ENCODE peak calls at places on chromosomes 2 and 18, in five cellular contexts. One of them, this sample, is unnamed.

GRCh38 chr2:42788478-42788793 is 3.9 kb downstream of the HAAO start:
- DNase-seq in IMR-90: no peak
- DNase-seq in fibroblast of lung: no peak
- DNase-seq in H9: no peak
- DNase-seq in kidney: no peak
- DNase-seq in this sample: no peak

GRCh38 chr2:206521115-206521514 is 77.8 kb downstream of the ADAM23 start:
- DNase-seq in kidney: no peak
- DNase-seq in IMR-90: no peak
- DNase-seq in fibroblast of lung: no peak
- DNase-seq in H9: no peak
- DNase-seq in this sample: no peak

GRCh38 chr2:170885130-170885791 is 43.8 kb upstream of the GORASP2 start:
- DNase-seq in fibroblast of lung: no peak
- DNase-seq in H9: no peak
- DNase-seq in IMR-90: no peak
- DNase-seq in kidney: no peak
- DNase-seq in this sample: peak; percentile 45

GRCh38 chr2:205683991-205684390 is 1.7 kb downstream of the NRP2 start:
- DNase-seq in IMR-90: no peak
- DNase-seq in H9: no peak
- DNase-seq in fibroblast of lung: no peak
- DNase-seq in kidney: no peak
- DNase-seq in this sample: no peak

GRCh38 chr2:12167525-12168317 is 421.3 kb downstream of the LPIN1 start:
- DNase-seq in H9: peak; percentile 54
- DNase-seq in kidney: no peak
- DNase-seq in IMR-90: no peak
- DNase-seq in fibroblast of lung: no peak
- DNase-seq in this sample: no peak

GRCh38 chr2:156541706-156542105 is 105.5 kb downstream of the GPD2 start:
- DNase-seq in H9: no peak
- DNase-seq in IMR-90: peak; percentile 11
- DNase-seq in fibroblast of lung: peak; percentile 16
- DNase-seq in kidney: no peak
- DNase-seq in this sample: no peak

GRCh38 chr18:12023375-12023774 is 42.1 kb downstream of the IMPA2 start:
- DNase-seq in H9: no peak
- DNase-seq in fibroblast of lung: no peak
- DNase-seq in IMR-90: no peak
- DNase-seq in kidney: no peak
- DNase-seq in this sample: peak; percentile 76

GRCh38 chr2:59012234-59012633 is 771.1 kb upstream of the FANCL start:
- DNase-seq in IMR-90: no peak
- DNase-seq in H9: no peak
- DNase-seq in fibroblast of lung: no peak
- DNase-seq in kidney: no peak
- DNase-seq in this sample: no peak

GRCh38 chr2:239400000-239400831 is 604 bp downstream of the HDAC4 start:
- DNase-seq in kidney: peak; percentile 74
- DNase-seq in IMR-90: peak; percentile 36
- DNase-seq in fibroblast of lung: peak; percentile 68
- DNase-seq in H9: peak; percentile 23
- DNase-seq in this sample: no peak

GRCh38 chr2:127324635-127325034 is 30.7 kb upstream of the ERCC3 start:
- DNase-seq in kidney: no peak
- DNase-seq in H9: no peak
- DNase-seq in fibroblast of lung: peak; percentile 77
- DNase-seq in IMR-90: peak; percentile 68
- DNase-seq in this sample: peak; percentile 8

GRCh38 chr18:74645717-74646116 is 48.0 kb downstream of the ZNF407 start:
- DNase-seq in IMR-90: peak; percentile 56
- DNase-seq in kidney: no peak
- DNase-seq in fibroblast of lung: peak; percentile 41
- DNase-seq in H9: no peak
- DNase-seq in this sample: peak; percentile 5

GRCh38 chr18:9380101-9380500 is 45.5 kb downstream of the TWSG1 start:
- DNase-seq in IMR-90: peak; percentile 48
- DNase-seq in fibroblast of lung: peak; percentile 79
- DNase-seq in kidney: no peak
- DNase-seq in H9: no peak
- DNase-seq in this sample: no peak

GRCh38 chr18:41752826-41753225 is 202.2 kb upstream of the PIK3C3 start:
- DNase-seq in kidney: no peak
- DNase-seq in IMR-90: no peak
- DNase-seq in H9: no peak
- DNase-seq in fibroblast of lung: no peak
- DNase-seq in this sample: no peak

GRCh38 chr2:8885449-8886196 is 48.2 kb upstream of the KIDINS220 start:
- DNase-seq in H9: no peak
- DNase-seq in kidney: no peak
- DNase-seq in fibroblast of lung: no peak
- DNase-seq in IMR-90: no peak
- DNase-seq in this sample: no peak

GRCh38 chr2:85385746-85386145 is 24.4 kb downstream of the CAPG start:
- DNase-seq in kidney: no peak
- DNase-seq in IMR-90: no peak
- DNase-seq in H9: no peak
- DNase-seq in fibroblast of lung: no peak
- DNase-seq in this sample: no peak

GRCh38 chr2:85380048-85380447 is 25.5 kb downstream of the ELMOD3 start:
- DNase-seq in kidney: no peak
- DNase-seq in fibroblast of lung: no peak
- DNase-seq in IMR-90: no peak
- DNase-seq in H9: no peak
- DNase-seq in this sample: no peak

GRCh38 chr2:85387754-85388153 is 22.4 kb downstream of the CAPG start:
- DNase-seq in H9: no peak
- DNase-seq in IMR-90: no peak
- DNase-seq in fibroblast of lung: no peak
- DNase-seq in kidney: no peak
- DNase-seq in this sample: no peak

GRCh38 chr2:85389139-85389538 is 21.0 kb downstream of the CAPG start:
- DNase-seq in fibroblast of lung: no peak
- DNase-seq in IMR-90: no peak
- DNase-seq in H9: no peak
- DNase-seq in kidney: no peak
- DNase-seq in this sample: no peak

DNA sequence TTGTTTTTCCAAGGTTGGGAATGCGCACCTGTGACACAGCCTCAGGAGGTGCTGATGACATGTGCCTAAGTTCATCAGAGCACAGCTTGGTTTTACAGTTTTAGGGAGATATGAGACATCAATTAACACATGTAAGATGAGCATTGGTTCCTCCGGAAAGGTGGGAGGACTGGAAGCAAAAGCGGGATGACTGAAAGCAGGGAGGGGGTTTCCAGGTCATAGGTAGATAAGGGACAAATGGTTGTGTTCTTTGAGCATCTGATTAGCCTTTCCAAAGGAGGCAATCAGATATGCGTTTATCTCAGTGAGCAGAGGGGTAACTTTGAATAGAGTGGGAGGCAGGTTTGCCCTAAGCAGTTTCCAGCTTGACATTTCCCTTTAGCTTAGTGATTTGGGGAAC is 26.3 kb downstream of the CAPG start:
- DNase-seq in H9: no peak
- DNase-seq in kidney: no peak
- DNase-seq in IMR-90: no peak
- DNase-seq in fibroblast of lung: no peak
- DNase-seq in this sample: no peak
- H3K9ac ChIP-seq in H9: no peak overlapping the region
- H3K9ac ChIP-seq in kidney: no peak overlapping the region
- H3K9ac ChIP-seq in IMR-90: no peak overlapping the region
- H3K9ac ChIP-seq in fibroblast of lung: no peak overlapping the region
- H3K9ac ChIP-seq in this sample: no peak overlapping the region

GRCh38 chr2:203689424-203690109 is 16.9 kb upstream of the CD28 start:
- DNase-seq in IMR-90: no peak
- DNase-seq in fibroblast of lung: no peak
- DNase-seq in H9: no peak
- DNase-seq in kidney: no peak
- DNase-seq in this sample: no peak

GRCh38 chr2:203691149-203691548 is 15.3 kb upstream of the CD28 start:
- DNase-seq in IMR-90: no peak
- DNase-seq in H9: no peak
- DNase-seq in fibroblast of lung: no peak
- DNase-seq in kidney: no peak
- DNase-seq in this sample: no peak

GRCh38 chr2:203687161-203687560 is 19.3 kb upstream of the CD28 start:
- DNase-seq in fibroblast of lung: no peak
- DNase-seq in H9: no peak
- DNase-seq in kidney: no peak
- DNase-seq in IMR-90: peak; percentile 31
- DNase-seq in this sample: peak; percentile 88

GRCh38 chr2:203690110-203691047 is 16.1 kb upstream of the CD28 start:
- DNase-seq in IMR-90: peak; percentile 38
- DNase-seq in H9: no peak
- DNase-seq in kidney: no peak
- DNase-seq in fibroblast of lung: no peak
- DNase-seq in this sample: no peak

DNA sequence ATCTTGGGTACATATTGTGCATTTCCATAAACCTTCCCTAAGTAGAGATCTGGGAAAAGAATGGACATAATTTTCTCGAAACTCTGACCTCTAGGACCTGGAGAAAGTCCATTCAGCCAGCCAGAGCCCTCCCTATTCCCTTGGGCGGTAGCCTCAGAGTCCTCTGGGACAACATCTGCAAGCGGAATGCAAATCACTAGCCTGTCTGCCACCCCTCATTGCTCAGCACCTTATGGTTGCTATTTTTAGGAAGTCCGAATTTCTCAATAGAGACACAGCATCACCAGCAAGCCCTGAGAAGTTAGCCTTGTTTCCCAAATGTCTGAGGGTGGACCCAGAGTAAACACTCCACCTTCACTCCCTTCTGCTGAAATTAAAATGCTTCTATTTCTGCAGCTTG is 17.6 kb upstream of the CD28 start:
- DNase-seq in kidney: peak; percentile 78
- DNase-seq in H9: no peak
- DNase-seq in fibroblast of lung: peak; percentile 87
- DNase-seq in IMR-90: peak; percentile 78
- DNase-seq in this sample: peak; percentile 5
- H3K9ac ChIP-seq in kidney: no peak overlapping the region
- H3K9ac ChIP-seq in H9: no peak overlapping the region
- H3K9ac ChIP-seq in fibroblast of lung: no peak overlapping the region
- H3K9ac ChIP-seq in IMR-90: no peak overlapping the region
- H3K9ac ChIP-seq in this sample: no peak overlapping the region

DNA sequence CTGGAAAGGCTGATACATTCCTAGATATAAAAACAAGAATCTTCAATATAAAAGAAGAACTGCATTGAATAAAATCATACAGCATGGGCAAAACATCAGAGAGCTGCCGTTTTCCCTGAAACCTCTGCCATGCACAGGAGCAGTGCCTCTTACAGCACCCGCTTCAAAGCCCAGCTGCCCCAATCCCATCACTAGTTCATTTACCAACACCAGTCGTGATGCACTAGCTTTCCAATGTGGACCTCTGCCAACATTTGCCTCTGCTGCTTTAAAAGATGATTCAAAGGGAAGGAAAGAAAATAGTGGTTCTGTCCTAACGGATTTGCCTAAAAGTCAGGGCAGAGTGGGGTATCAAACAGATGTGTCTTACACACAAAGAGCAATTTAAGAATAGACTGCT is 43.4 kb upstream of the AP1S3 start:
- DNase-seq in IMR-90: no peak
- DNase-seq in fibroblast of lung: no peak
- DNase-seq in kidney: no peak
- DNase-seq in H9: no peak
- DNase-seq in this sample: no peak
- H3K9ac ChIP-seq in IMR-90: no peak overlapping the region
- H3K9ac ChIP-seq in fibroblast of lung: no peak overlapping the region
- H3K9ac ChIP-seq in kidney: no peak overlapping the region
- H3K9ac ChIP-seq in H9: no peak overlapping the region
- H3K9ac ChIP-seq in this sample: no peak overlapping the region

DNA sequence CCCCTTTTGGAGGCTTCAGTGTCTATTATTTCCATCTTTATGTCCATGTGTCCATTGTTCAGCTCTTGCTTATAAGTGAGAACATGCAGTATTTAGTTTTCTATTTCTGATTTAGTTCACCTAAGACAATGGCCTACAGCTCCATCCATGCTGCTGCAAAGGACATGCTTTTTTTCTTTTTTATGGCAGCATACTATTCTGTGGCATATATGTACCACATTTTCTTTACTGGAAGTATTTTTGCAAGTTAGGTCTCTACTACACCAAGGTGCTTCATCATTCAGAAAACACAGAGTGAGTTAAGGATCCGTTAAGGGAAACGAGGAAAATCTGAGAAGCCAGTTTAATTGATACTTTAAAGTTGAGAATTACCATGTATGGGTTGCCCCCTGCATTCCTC is 297.2 kb downstream of the CDCA7 start:
- DNase-seq in kidney: no peak
- DNase-seq in IMR-90: no peak
- DNase-seq in fibroblast of lung: no peak
- DNase-seq in H9: no peak
- DNase-seq in this sample: no peak
- H3K9ac ChIP-seq in kidney: no peak overlapping the region
- H3K9ac ChIP-seq in IMR-90: no peak overlapping the region
- H3K9ac ChIP-seq in fibroblast of lung: no peak overlapping the region
- H3K9ac ChIP-seq in H9: no peak overlapping the region
- H3K9ac ChIP-seq in this sample: no peak overlapping the region

DNA sequence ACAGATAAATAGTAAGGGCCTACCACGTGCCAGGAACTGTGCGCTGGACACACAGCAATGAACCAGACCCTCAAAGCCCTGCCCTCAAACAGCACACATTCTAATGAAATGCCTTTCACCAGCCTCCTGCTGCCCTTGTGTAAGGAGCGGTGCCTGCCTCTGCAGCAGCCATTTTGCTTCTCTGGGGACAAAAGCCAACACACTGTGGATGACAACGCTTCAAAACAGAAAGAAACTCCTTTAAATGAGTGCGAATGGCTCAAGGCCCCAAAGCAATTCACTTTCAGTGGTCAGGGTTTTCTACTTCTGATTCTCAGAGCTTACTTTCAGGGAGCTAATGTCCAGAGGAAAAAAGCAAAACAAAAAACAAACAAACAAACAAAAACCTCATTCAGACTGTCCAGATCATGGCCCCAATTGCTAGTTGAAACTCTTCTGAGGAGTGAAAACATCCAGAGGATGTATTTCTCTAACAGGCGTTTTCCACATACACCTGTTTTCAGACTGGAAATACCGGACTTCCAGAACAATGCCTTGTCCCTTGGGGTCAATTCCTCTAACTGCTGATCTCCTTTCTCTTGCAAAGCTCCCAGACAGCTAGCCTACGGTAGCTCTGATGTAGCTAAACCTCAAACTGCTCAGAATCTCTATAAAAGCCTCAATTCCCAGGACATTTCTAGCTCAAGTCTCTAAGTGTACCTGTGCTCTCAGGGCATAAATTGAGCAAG is 323.3 kb upstream of the ZNF521 start:
- DNase-seq in H9: peak; percentile 62
- DNase-seq in IMR-90: no peak
- DNase-seq in kidney: no peak
- DNase-seq in fibroblast of lung: no peak
- DNase-seq in this sample: no peak
- H3K9ac ChIP-seq in H9: no peak overlapping the region
- H3K9ac ChIP-seq in IMR-90: no peak overlapping the region
- H3K9ac ChIP-seq in kidney: no peak overlapping the region
- H3K9ac ChIP-seq in fibroblast of lung: no peak overlapping the region
- H3K9ac ChIP-seq in this sample: no peak overlapping the region